ENCODE peak calls at places on chromosomes 4 and X, in ten cellular contexts. One of them, this sample, is unnamed.

GRCh38 chr4:48008021-48008596 is 8.4 kb downstream of the CNGA1 start:
- DNase-seq in astrocyte of the hippocampus: peak
- DNase-seq in thoracic aorta: no peak
- DNase-seq in NCI-H1092 treated with DMSO at 0.1 percent for 48 hours: no peak
- DNase-seq in cardiac septum: no peak
- DNase-seq in cerebellum: no peak
- DNase-seq in ureter: no peak
- DNase-seq in NCI-H446 treated with DMSO at 0.1 percent for 48 hours: no peak
- DNase-seq in activated CD4-positive, alpha-beta T cell treated with anti-CD3 and anti-CD28 coated beads, Interleukin-2, amount 10 ng/mL, durations not matched to agents 7 days and 5 days: no peak
- DNase-seq in epithelial cell of esophagus: no peak
- DNase-seq in this sample: no peak

GRCh38 chrX:129959493-129959832 is 23.0 kb upstream of the BCORL1 start:
- DNase-seq in astrocyte of the hippocampus: peak
- DNase-seq in thoracic aorta: no peak
- DNase-seq in NCI-H1092 treated with DMSO at 0.1 percent for 48 hours: no peak
- DNase-seq in cardiac septum: no peak
- DNase-seq in cerebellum: no peak
- DNase-seq in ureter: no peak
- DNase-seq in NCI-H446 treated with DMSO at 0.1 percent for 48 hours: no peak
- DNase-seq in activated CD4-positive, alpha-beta T cell treated with anti-CD3 and anti-CD28 coated beads, Interleukin-2, amount 10 ng/mL, durations not matched to agents 7 days and 5 days: no peak
- DNase-seq in epithelial cell of esophagus: peak
- DNase-seq in this sample: peak

GRCh38 chr4:182144621-182145359 is 98.4 kb upstream of the TENM3 start:
- DNase-seq in astrocyte of the hippocampus: no peak
- DNase-seq in thoracic aorta: no peak
- DNase-seq in NCI-H1092 treated with DMSO at 0.1 percent for 48 hours: no peak
- DNase-seq in cardiac septum: no peak
- DNase-seq in cerebellum: no peak
- DNase-seq in ureter: no peak
- DNase-seq in NCI-H446 treated with DMSO at 0.1 percent for 48 hours: no peak
- DNase-seq in activated CD4-positive, alpha-beta T cell treated with anti-CD3 and anti-CD28 coated beads, Interleukin-2, amount 10 ng/mL, durations not matched to agents 7 days and 5 days: no peak
- DNase-seq in epithelial cell of esophagus: peak
- DNase-seq in this sample: no peak

GRCh38 chr4:3193531-3194203 is 55.3 kb upstream of the MSANTD1 start:
- DNase-seq in astrocyte of the hippocampus: no peak
- DNase-seq in thoracic aorta: no peak
- DNase-seq in NCI-H1092 treated with DMSO at 0.1 percent for 48 hours: peak
- DNase-seq in cardiac septum: no peak
- DNase-seq in cerebellum: peak
- DNase-seq in ureter: no peak
- DNase-seq in NCI-H446 treated with DMSO at 0.1 percent for 48 hours: no peak
- DNase-seq in activated CD4-positive, alpha-beta T cell treated with anti-CD3 and anti-CD28 coated beads, Interleukin-2, amount 10 ng/mL, durations not matched to agents 7 days and 5 days: no peak
- DNase-seq in epithelial cell of esophagus: peak
- DNase-seq in this sample: no peak

GRCh38 chr4:52925531-52925968 is 63.4 kb downstream of the RASL11B start:
- DNase-seq in astrocyte of the hippocampus: peak
- DNase-seq in thoracic aorta: no peak
- DNase-seq in NCI-H1092 treated with DMSO at 0.1 percent for 48 hours: peak
- DNase-seq in cardiac septum: no peak
- DNase-seq in cerebellum: no peak
- DNase-seq in ureter: no peak
- DNase-seq in NCI-H446 treated with DMSO at 0.1 percent for 48 hours: peak
- DNase-seq in activated CD4-positive, alpha-beta T cell treated with anti-CD3 and anti-CD28 coated beads, Interleukin-2, amount 10 ng/mL, durations not matched to agents 7 days and 5 days: no peak
- DNase-seq in epithelial cell of esophagus: no peak
- DNase-seq in this sample: no peak

GRCh38 chr4:63563288-63564014 is 845.8 kb downstream of the TECRL start:
- DNase-seq in astrocyte of the hippocampus: no peak
- DNase-seq in thoracic aorta: no peak
- DNase-seq in NCI-H1092 treated with DMSO at 0.1 percent for 48 hours: peak
- DNase-seq in cardiac septum: no peak
- DNase-seq in cerebellum: no peak
- DNase-seq in ureter: no peak
- DNase-seq in NCI-H446 treated with DMSO at 0.1 percent for 48 hours: no peak
- DNase-seq in activated CD4-positive, alpha-beta T cell treated with anti-CD3 and anti-CD28 coated beads, Interleukin-2, amount 10 ng/mL, durations not matched to agents 7 days and 5 days: no peak
- DNase-seq in epithelial cell of esophagus: peak
- DNase-seq in this sample: no peak

GRCh38 chr4:147192679-147193078 is 247.0 kb upstream of the TTC29 start:
- DNase-seq in astrocyte of the hippocampus: peak
- DNase-seq in thoracic aorta: no peak
- DNase-seq in NCI-H1092 treated with DMSO at 0.1 percent for 48 hours: no peak
- DNase-seq in cardiac septum: no peak
- DNase-seq in cerebellum: no peak
- DNase-seq in ureter: no peak
- DNase-seq in NCI-H446 treated with DMSO at 0.1 percent for 48 hours: no peak
- DNase-seq in activated CD4-positive, alpha-beta T cell treated with anti-CD3 and anti-CD28 coated beads, Interleukin-2, amount 10 ng/mL, durations not matched to agents 7 days and 5 days: no peak
- DNase-seq in epithelial cell of esophagus: no peak
- DNase-seq in this sample: no peak

GRCh38 chrX:104172788-104173187 is 6.5 kb downstream of the FAM199X start:
- DNase-seq in astrocyte of the hippocampus: peak
- DNase-seq in thoracic aorta: no peak
- DNase-seq in NCI-H1092 treated with DMSO at 0.1 percent for 48 hours: no peak
- DNase-seq in cardiac septum: no peak
- DNase-seq in cerebellum: no peak
- DNase-seq in ureter: no peak
- DNase-seq in NCI-H446 treated with DMSO at 0.1 percent for 48 hours: no peak
- DNase-seq in activated CD4-positive, alpha-beta T cell treated with anti-CD3 and anti-CD28 coated beads, Interleukin-2, amount 10 ng/mL, durations not matched to agents 7 days and 5 days: no peak
- DNase-seq in epithelial cell of esophagus: no peak
- DNase-seq in this sample: no peak

GRCh38 chrX:50799531-50799961 is 14.4 kb downstream of the SHROOM4 start:
- DNase-seq in astrocyte of the hippocampus: peak
- DNase-seq in thoracic aorta: no peak
- DNase-seq in NCI-H1092 treated with DMSO at 0.1 percent for 48 hours: no peak
- DNase-seq in cardiac septum: no peak
- DNase-seq in cerebellum: no peak
- DNase-seq in ureter: no peak
- DNase-seq in NCI-H446 treated with DMSO at 0.1 percent for 48 hours: no peak
- DNase-seq in activated CD4-positive, alpha-beta T cell treated with anti-CD3 and anti-CD28 coated beads, Interleukin-2, amount 10 ng/mL, durations not matched to agents 7 days and 5 days: no peak
- DNase-seq in epithelial cell of esophagus: peak
- DNase-seq in this sample: no peak

GRCh38 chr4:134533068-134533467 is 331.5 kb upstream of the PABPC4L start:
- DNase-seq in astrocyte of the hippocampus: no peak
- DNase-seq in thoracic aorta: no peak
- DNase-seq in NCI-H1092 treated with DMSO at 0.1 percent for 48 hours: no peak
- DNase-seq in cardiac septum: no peak
- DNase-seq in cerebellum: no peak
- DNase-seq in ureter: no peak
- DNase-seq in NCI-H446 treated with DMSO at 0.1 percent for 48 hours: no peak
- DNase-seq in activated CD4-positive, alpha-beta T cell treated with anti-CD3 and anti-CD28 coated beads, Interleukin-2, amount 10 ng/mL, durations not matched to agents 7 days and 5 days: no peak
- DNase-seq in epithelial cell of esophagus: no peak
- DNase-seq in this sample: no peak

GRCh38 chr4:112942077-112942476 is 107.4 kb upstream of the ANK2 start:
- DNase-seq in astrocyte of the hippocampus: no peak
- DNase-seq in thoracic aorta: no peak
- DNase-seq in NCI-H1092 treated with DMSO at 0.1 percent for 48 hours: no peak
- DNase-seq in cardiac septum: no peak
- DNase-seq in cerebellum: no peak
- DNase-seq in ureter: no peak
- DNase-seq in NCI-H446 treated with DMSO at 0.1 percent for 48 hours: no peak
- DNase-seq in activated CD4-positive, alpha-beta T cell treated with anti-CD3 and anti-CD28 coated beads, Interleukin-2, amount 10 ng/mL, durations not matched to agents 7 days and 5 days: no peak
- DNase-seq in epithelial cell of esophagus: no peak
- DNase-seq in this sample: no peak

GRCh38 chrX:17411189-17411588 is 36.2 kb downstream of the NHS start:
- DNase-seq in astrocyte of the hippocampus: peak
- DNase-seq in thoracic aorta: no peak
- DNase-seq in NCI-H1092 treated with DMSO at 0.1 percent for 48 hours: peak
- DNase-seq in cardiac septum: no peak
- DNase-seq in cerebellum: no peak
- DNase-seq in ureter: no peak
- DNase-seq in NCI-H446 treated with DMSO at 0.1 percent for 48 hours: peak
- DNase-seq in activated CD4-positive, alpha-beta T cell treated with anti-CD3 and anti-CD28 coated beads, Interleukin-2, amount 10 ng/mL, durations not matched to agents 7 days and 5 days: no peak
- DNase-seq in epithelial cell of esophagus: no peak
- DNase-seq in this sample: no peak

GRCh38 chr4:81965911-81966310 is 407.9 kb downstream of the HNRNPD start:
- DNase-seq in astrocyte of the hippocampus: no peak
- DNase-seq in thoracic aorta: no peak
- DNase-seq in NCI-H1092 treated with DMSO at 0.1 percent for 48 hours: no peak
- DNase-seq in cardiac septum: no peak
- DNase-seq in cerebellum: no peak
- DNase-seq in ureter: no peak
- DNase-seq in NCI-H446 treated with DMSO at 0.1 percent for 48 hours: no peak
- DNase-seq in activated CD4-positive, alpha-beta T cell treated with anti-CD3 and anti-CD28 coated beads, Interleukin-2, amount 10 ng/mL, durations not matched to agents 7 days and 5 days: no peak
- DNase-seq in epithelial cell of esophagus: no peak
- DNase-seq in this sample: no peak

GRCh38 chr4:159398236-159398638 is 295.4 kb downstream of the RAPGEF2 start:
- DNase-seq in astrocyte of the hippocampus: no peak
- DNase-seq in thoracic aorta: no peak
- DNase-seq in NCI-H1092 treated with DMSO at 0.1 percent for 48 hours: no peak
- DNase-seq in cardiac septum: no peak
- DNase-seq in cerebellum: no peak
- DNase-seq in ureter: no peak
- DNase-seq in NCI-H446 treated with DMSO at 0.1 percent for 48 hours: no peak
- DNase-seq in activated CD4-positive, alpha-beta T cell treated with anti-CD3 and anti-CD28 coated beads, Interleukin-2, amount 10 ng/mL, durations not matched to agents 7 days and 5 days: no peak
- DNase-seq in epithelial cell of esophagus: no peak
- DNase-seq in this sample: no peak

GRCh38 chrX:110175146-110175545 is 142.7 kb downstream of the AMMECR1 start:
- DNase-seq in astrocyte of the hippocampus: no peak
- DNase-seq in thoracic aorta: no peak
- DNase-seq in NCI-H1092 treated with DMSO at 0.1 percent for 48 hours: no peak
- DNase-seq in cardiac septum: no peak
- DNase-seq in cerebellum: no peak
- DNase-seq in ureter: no peak
- DNase-seq in NCI-H446 treated with DMSO at 0.1 percent for 48 hours: no peak
- DNase-seq in activated CD4-positive, alpha-beta T cell treated with anti-CD3 and anti-CD28 coated beads, Interleukin-2, amount 10 ng/mL, durations not matched to agents 7 days and 5 days: no peak
- DNase-seq in epithelial cell of esophagus: no peak
- DNase-seq in this sample: no peak

GRCh38 chrX:16786791-16787735 is 797 bp downstream of the TXLNG start:
- DNase-seq in astrocyte of the hippocampus: peak
- DNase-seq in thoracic aorta: no peak
- DNase-seq in NCI-H1092 treated with DMSO at 0.1 percent for 48 hours: peak
- DNase-seq in cardiac septum: no peak
- DNase-seq in cerebellum: peak
- DNase-seq in ureter: no peak
- DNase-seq in NCI-H446 treated with DMSO at 0.1 percent for 48 hours: no peak
- DNase-seq in activated CD4-positive, alpha-beta T cell treated with anti-CD3 and anti-CD28 coated beads, Interleukin-2, amount 10 ng/mL, durations not matched to agents 7 days and 5 days: peak
- DNase-seq in epithelial cell of esophagus: no peak
- DNase-seq in this sample: no peak

GRCh38 chr4:152643153-152644035 is 36.4 kb downstream of the TMEM154 start:
- DNase-seq in astrocyte of the hippocampus: no peak
- DNase-seq in thoracic aorta: no peak
- DNase-seq in NCI-H1092 treated with DMSO at 0.1 percent for 48 hours: no peak
- DNase-seq in cardiac septum: peak
- DNase-seq in cerebellum: no peak
- DNase-seq in ureter: no peak
- DNase-seq in NCI-H446 treated with DMSO at 0.1 percent for 48 hours: no peak
- DNase-seq in activated CD4-positive, alpha-beta T cell treated with anti-CD3 and anti-CD28 coated beads, Interleukin-2, amount 10 ng/mL, durations not matched to agents 7 days and 5 days: no peak
- DNase-seq in epithelial cell of esophagus: no peak
- DNase-seq in this sample: peak

GRCh38 chr4:1572521-1572920 is 111.6 kb downstream of the FAM53A start:
- DNase-seq in astrocyte of the hippocampus: no peak
- DNase-seq in thoracic aorta: no peak
- DNase-seq in NCI-H1092 treated with DMSO at 0.1 percent for 48 hours: no peak
- DNase-seq in cardiac septum: no peak
- DNase-seq in cerebellum: no peak
- DNase-seq in ureter: no peak
- DNase-seq in NCI-H446 treated with DMSO at 0.1 percent for 48 hours: no peak
- DNase-seq in activated CD4-positive, alpha-beta T cell treated with anti-CD3 and anti-CD28 coated beads, Interleukin-2, amount 10 ng/mL, durations not matched to agents 7 days and 5 days: no peak
- DNase-seq in epithelial cell of esophagus: no peak
- DNase-seq in this sample: no peak

GRCh38 chr4:173057442-173057841 is 111.2 kb upstream of the GALNT7 start:
- DNase-seq in astrocyte of the hippocampus: no peak
- DNase-seq in thoracic aorta: no peak
- DNase-seq in NCI-H1092 treated with DMSO at 0.1 percent for 48 hours: peak
- DNase-seq in cardiac septum: no peak
- DNase-seq in cerebellum: no peak
- DNase-seq in ureter: no peak
- DNase-seq in NCI-H446 treated with DMSO at 0.1 percent for 48 hours: no peak
- DNase-seq in activated CD4-positive, alpha-beta T cell treated with anti-CD3 and anti-CD28 coated beads, Interleukin-2, amount 10 ng/mL, durations not matched to agents 7 days and 5 days: no peak
- DNase-seq in epithelial cell of esophagus: peak
- DNase-seq in this sample: no peak

GRCh38 chr4:87555751-87556619 is 26.8 kb upstream of the SPARCL1 start:
- DNase-seq in astrocyte of the hippocampus: peak
- DNase-seq in thoracic aorta: peak
- DNase-seq in NCI-H1092 treated with DMSO at 0.1 percent for 48 hours: no peak
- DNase-seq in cardiac septum: no peak
- DNase-seq in cerebellum: no peak
- DNase-seq in ureter: no peak
- DNase-seq in NCI-H446 treated with DMSO at 0.1 percent for 48 hours: peak
- DNase-seq in activated CD4-positive, alpha-beta T cell treated with anti-CD3 and anti-CD28 coated beads, Interleukin-2, amount 10 ng/mL, durations not matched to agents 7 days and 5 days: no peak
- DNase-seq in epithelial cell of esophagus: peak
- DNase-seq in this sample: no peak

GRCh38 chrX:133448512-133449076 is 33.3 kb upstream of the GPC4 start:
- DNase-seq in astrocyte of the hippocampus: peak
- DNase-seq in thoracic aorta: no peak
- DNase-seq in NCI-H1092 treated with DMSO at 0.1 percent for 48 hours: no peak
- DNase-seq in cardiac septum: no peak
- DNase-seq in cerebellum: no peak
- DNase-seq in ureter: no peak
- DNase-seq in NCI-H446 treated with DMSO at 0.1 percent for 48 hours: no peak
- DNase-seq in activated CD4-positive, alpha-beta T cell treated with anti-CD3 and anti-CD28 coated beads, Interleukin-2, amount 10 ng/mL, durations not matched to agents 7 days and 5 days: no peak
- DNase-seq in epithelial cell of esophagus: peak
- DNase-seq in this sample: no peak

GRCh38 chr4:76308548-76308947 is 2.0 kb downstream of the STBD1 start:
- DNase-seq in astrocyte of the hippocampus: peak
- DNase-seq in thoracic aorta: no peak
- DNase-seq in NCI-H1092 treated with DMSO at 0.1 percent for 48 hours: no peak
- DNase-seq in cardiac septum: peak
- DNase-seq in cerebellum: no peak
- DNase-seq in ureter: no peak
- DNase-seq in NCI-H446 treated with DMSO at 0.1 percent for 48 hours: no peak
- DNase-seq in activated CD4-positive, alpha-beta T cell treated with anti-CD3 and anti-CD28 coated beads, Interleukin-2, amount 10 ng/mL, durations not matched to agents 7 days and 5 days: no peak
- DNase-seq in epithelial cell of esophagus: no peak
- DNase-seq in this sample: no peak

GRCh38 chrX:18994713-18995112 is 10.8 kb upstream of the PHKA2 start:
- DNase-seq in astrocyte of the hippocampus: peak
- DNase-seq in thoracic aorta: no peak
- DNase-seq in NCI-H1092 treated with DMSO at 0.1 percent for 48 hours: no peak
- DNase-seq in cardiac septum: no peak
- DNase-seq in cerebellum: no peak
- DNase-seq in ureter: no peak
- DNase-seq in NCI-H446 treated with DMSO at 0.1 percent for 48 hours: no peak
- DNase-seq in activated CD4-positive, alpha-beta T cell treated with anti-CD3 and anti-CD28 coated beads, Interleukin-2, amount 10 ng/mL, durations not matched to agents 7 days and 5 days: no peak
- DNase-seq in epithelial cell of esophagus: peak
- DNase-seq in this sample: no peak

GRCh38 chr4:10115657-10116624 is 658 bp downstream of the WDR1 start:
- DNase-seq in astrocyte of the hippocampus: peak
- DNase-seq in thoracic aorta: no peak
- DNase-seq in NCI-H1092 treated with DMSO at 0.1 percent for 48 hours: no peak
- DNase-seq in cardiac septum: peak
- DNase-seq in cerebellum: peak
- DNase-seq in ureter: peak
- DNase-seq in NCI-H446 treated with DMSO at 0.1 percent for 48 hours: no peak
- DNase-seq in activated CD4-positive, alpha-beta T cell treated with anti-CD3 and anti-CD28 coated beads, Interleukin-2, amount 10 ng/mL, durations not matched to agents 7 days and 5 days: peak
- DNase-seq in epithelial cell of esophagus: peak
- DNase-seq in this sample: peak